ENCODE peak calls at places on chromosomes 11 and 22, in eight cellular contexts. I, W, J, G, H, L, E and A are unnamed samples.

GRCh38 chr11:91926967-91927366 is 297.7 kb upstream of the FAT3 start:
- DNase-seq in I (no peak), W (no peak), J (no peak), G (no peak), H (no peak), L (peak; percentile 64), E (no peak), A (no peak)

GRCh38 chr11:66663741-66664296 is 13.9 kb downstream of the RBM4B start:
- DNase-seq in I (no peak), W (no peak), J (no peak), G (no peak), H (no peak), L (no peak), E (no peak), A (no peak)

GRCh38 chr11:40514124-40514523 is 945.3 kb downstream of the LRRC4C start:
- DNase-seq in I (peak; percentile 53), W (no peak), J (no peak), G (no peak), H (no peak), L (no peak), E (no peak), A (no peak)

GRCh38 chr11:6646040-6646439 is 9.6 kb downstream of the DCHS1 start:
- DNase-seq in I (no peak), W (no peak), J (no peak), G (no peak), H (no peak), L (no peak), E (no peak), A (no peak)

GRCh38 chr11:88529426-88529825 is 191.9 kb upstream of the CTSC start:
- DNase-seq in I (no peak), W (no peak), J (no peak), G (no peak), H (no peak), L (no peak), E (no peak), A (no peak)

GRCh38 chr11:5266609-5267008 is 3.1 kb downstream of the HBE1 start:
- DNase-seq in I (no peak), W (no peak), J (no peak), G (no peak), H (no peak), L (no peak), E (no peak), A (no peak)

GRCh38 chr11:64627371-64627770 is 36.4 kb downstream of the SLC22A12 start:
- DNase-seq in I (no peak), W (no peak), J (no peak), G (no peak), H (no peak), L (peak; percentile 89), E (peak; percentile 54), A (no peak)

GRCh38 chr22:19420321-19420720 is 11.2 kb downstream of the HIRA start:
- DNase-seq in I (no peak), W (no peak), J (no peak), G (no peak), H (no peak), L (no peak), E (no peak), A (no peak)

GRCh38 chr22:25942989-25943411 is 201.0 kb downstream of the MYO18B start:
- DNase-seq in I (no peak), W (no peak), J (no peak), G (no peak), H (no peak), L (no peak), E (peak; percentile 97), A (peak; percentile 38)

GRCh38 chr11:20221546-20221945 is 61.3 kb upstream of the DBX1 start:
- DNase-seq in I (no peak), W (no peak), J (no peak), G (no peak), H (no peak), L (no peak), E (no peak), A (no peak)

GRCh38 chr11:128728767-128729587 is 35.1 kb downstream of the FLI1 start:
- DNase-seq in I (no peak), W (no peak), J (no peak), G (no peak), H (no peak), L (no peak), E (no peak), A (no peak)

GRCh38 chr11:124918950-124919349 is at the start of gene HEPN1:
- DNase-seq in I (no peak), W (no peak), J (no peak), G (no peak), H (no peak), L (no peak), E (no peak), A (no peak)

GRCh38 chr22:30806391-30806861 is 111.8 kb downstream of the OSBP2 start:
- DNase-seq in I (peak; percentile 79), W (no peak), J (no peak), G (no peak), H (no peak), L (no peak), E (no peak), A (peak; percentile 62)

GRCh38 chr11:65873280-65874156 is 918 bp upstream of the EFEMP2 start:
- DNase-seq in I (peak; percentile 92), W (peak; percentile 92), J (peak; percentile 94), G (peak; percentile 97), H (peak; percentile 96), L (peak; percentile 94), E (peak; percentile 69), A (peak; percentile 95)

GRCh38 chr22:42959472-42960145 is 55.3 kb downstream of the PACSIN2 start:
- DNase-seq in I (peak; percentile 83), W (peak; percentile 64), J (no peak), G (no peak), H (no peak), L (no peak), E (no peak), A (no peak)

GRCh38 chr11:34243620-34244493 is 114.0 kb downstream of the ABTB2 start:
- DNase-seq in I (peak; percentile 93), W (no peak), J (no peak), G (no peak), H (no peak), L (no peak), E (no peak), A (no peak)

GRCh38 chr11:80860632-80861031 is 1419.8 kb upstream of the TENM4 start:
- DNase-seq in I (peak; percentile 54), W (no peak), J (no peak), G (no peak), H (no peak), L (no peak), E (no peak), A (no peak)

GRCh38 chr22:44645083-44645482 is 56.9 kb upstream of the PRR5 start:
- DNase-seq in I (no peak), W (no peak), J (no peak), G (no peak), H (no peak), L (no peak), E (no peak), A (no peak)

GRCh38 chr11:76735218-76735480 is 48.0 kb upstream of the TSKU start:
- DNase-seq in I (no peak), W (no peak), J (no peak), G (no peak), H (no peak), L (no peak), E (no peak), A (no peak)

GRCh38 chr22:44595841-44596341 is 97.9 kb upstream of the RTL6 start:
- DNase-seq in I (no peak), W (no peak), J (no peak), G (no peak), H (no peak), L (peak; percentile 12), E (no peak), A (no peak)

GRCh38 chr11:77094841-77095365 is 7.7 kb upstream of the OMP start:
- DNase-seq in I (no peak), W (no peak), J (no peak), G (peak; percentile 54), H (no peak), L (no peak), E (no peak), A (no peak)

GRCh38 chr11:10002221-10002620 is 291.8 kb downstream of the SBF2 start:
- DNase-seq in I (no peak), W (no peak), J (no peak), G (no peak), H (no peak), L (no peak), E (no peak), A (no peak)

GRCh38 chr11:110738641-110739040 is 26.4 kb upstream of the ARHGAP20 start:
- DNase-seq in I (no peak), W (no peak), J (no peak), G (no peak), H (no peak), L (no peak), E (no peak), A (no peak)

GRCh38 chr11:113906038-113906437 is 1.4 kb downstream of the HTR3B start:
- DNase-seq in I (peak; percentile 63), W (peak; percentile 35), J (no peak), G (no peak), H (no peak), L (no peak), E (no peak), A (peak; percentile 50)

GRCh38 chr11:124837491-124837856 is 27.8 kb upstream of the ROBO3 start:
- DNase-seq in I (peak; percentile 87), W (peak; percentile 34), J (no peak), G (no peak), H (no peak), L (peak; percentile 23), E (peak; percentile 22), A (peak; percentile 45)

GRCh38 chr11:121524233-121524631 is 71.5 kb upstream of the SORL1-AS1 start:
- DNase-seq in I (no peak), W (no peak), J (no peak), G (no peak), H (no peak), L (no peak), E (no peak), A (no peak)

GRCh38 chr11:134371436-134372185 is 39.8 kb downstream of the GLB1L2 start:
- DNase-seq in I (no peak), W (no peak), J (no peak), G (peak; percentile 60), H (no peak), L (no peak), E (no peak), A (no peak)

GRCh38 chr11:20258496-20258895 is 98.2 kb upstream of the DBX1 start:
- DNase-seq in I (no peak), W (no peak), J (no peak), G (no peak), H (no peak), L (no peak), E (peak; percentile 85), A (no peak)

GRCh38 chr11:16987205-16987568 is 27.0 kb downstream of the PLEKHA7 start:
- DNase-seq in I (no peak), W (no peak), J (no peak), G (no peak), H (no peak), L (peak; percentile 61), E (no peak), A (peak; percentile 84)

GRCh38 chr11:132858203-132858602 is 674.1 kb downstream of the OPCML start:
- DNase-seq in I (peak; percentile 69), W (peak; percentile 20), J (no peak), G (no peak), H (no peak), L (no peak), E (no peak), A (peak; percentile 59)

GRCh38 chr11:65473275-65473860 is 25.5 kb upstream of the MALAT1 start:
- DNase-seq in I (peak; percentile 26), W (no peak), J (no peak), G (no peak), H (no peak), L (no peak), E (no peak), A (no peak)

GRCh38 chr22:34122064-34122463 is 201.8 kb upstream of the LARGE1 start:
- DNase-seq in I (no peak), W (no peak), J (no peak), G (no peak), H (no peak), L (no peak), E (no peak), A (no peak)

GRCh38 chr11:129737535-129738230 is 78.0 kb upstream of the TMEM45B start:
- DNase-seq in I (no peak), W (no peak), J (no peak), G (no peak), H (no peak), L (no peak), E (no peak), A (no peak)

GRCh38 chr11:34318111-34319037 is 39.4 kb downstream of the ABTB2 start:
- DNase-seq in I (peak; percentile 17), W (no peak), J (no peak), G (no peak), H (no peak), L (no peak), E (no peak), A (no peak)